ENCODE peak calls at places on chromosomes 12 and 14, in nine cellular contexts. G is tibial artery, F is IMR-90, I is esophagus squamous epithelium, K is ovary, O is sigmoid colon, U is fibroblast of lung, C is heart left ventricle, P is tibial nerve. N is an unnamed sample.

GRCh38 chr14:51621654-51622053 is 30.1 kb upstream of the FRMD6 start:
- DNase-seq in K (no peak), U (no peak), F (no peak), G (no peak), O (no peak), C (no peak), P (no peak), I (no peak), N (no peak)

GRCh38 chr14:104741803-104742251 is 11.1 kb upstream of the SIVA1 start:
- DNase-seq in K (no peak), I (no peak), C (no peak), P (no peak), U (no peak), G (no peak), F (no peak), O (no peak), N (no peak)

GRCh38 chr14:34283590-34283989 is 178.4 kb downstream of the SPTSSA start:
- DNase-seq in C (no peak), K (no peak), G (no peak), F (no peak), U (no peak), I (no peak), P (no peak), O (no peak), N (no peak)

GRCh38 chr14:87712386-87713113 is 280.4 kb downstream of the GALC start:
- DNase-seq in I (no peak), K (no peak), F (no peak), O (no peak), P (no peak), C (no peak), G (no peak), U (peak; percentile 3), N (no peak)

GRCh38 chr12:31506907-31507306 is 84.0 kb downstream of the DENND5B start:
- DNase-seq in U (peak; percentile 91), F (peak; percentile 63), G (no peak), O (no peak), C (no peak), K (no peak), I (no peak), P (no peak), N (no peak)

GRCh38 chr14:24150567-24150966 is 3.3 kb downstream of the RNF31 start:
- DNase-seq in C (no peak), P (no peak), G (no peak), O (no peak), F (no peak), K (no peak), I (no peak), U (no peak), N (no peak)

GRCh38 chr14:93040443-93040842 is 75.3 kb downstream of the ITPK1 start:
- DNase-seq in P (no peak), C (no peak), F (no peak), O (no peak), I (no peak), K (no peak), G (no peak), U (no peak), N (no peak)

GRCh38 chr12:57173089-57173488 is 25.7 kb upstream of the LRP1-AS start:
- DNase-seq in O (no peak), P (no peak), C (no peak), U (no peak), I (no peak), F (no peak), K (peak; percentile 55), G (no peak), N (no peak)

GRCh38 chr14:94536836-94537235 is 24.4 kb upstream of the SERPINA4 start:
- DNase-seq in C (no peak), K (no peak), I (no peak), O (no peak), U (no peak), F (no peak), P (no peak), G (no peak), N (no peak)

GRCh38 chr14:90487031-90487430 is 90.2 kb downstream of the CALM1 start:
- DNase-seq in P (no peak), G (peak; percentile 55), C (peak; percentile 35), I (no peak), U (peak; percentile 31), F (no peak), O (no peak), K (peak; percentile 45), N (no peak)

GRCh38 chr14:25836647-25837046 is 761.2 kb downstream of the NOVA1 start:
- DNase-seq in G (no peak), K (no peak), O (no peak), C (no peak), U (no peak), F (no peak), P (no peak), I (no peak), N (no peak)

GRCh38 chr12:124484067-124484466 is 83.3 kb downstream of the NCOR2 start:
- DNase-seq in K (no peak), G (no peak), C (no peak), U (no peak), P (no peak), I (no peak), F (no peak), O (no peak), N (no peak)

DNA sequence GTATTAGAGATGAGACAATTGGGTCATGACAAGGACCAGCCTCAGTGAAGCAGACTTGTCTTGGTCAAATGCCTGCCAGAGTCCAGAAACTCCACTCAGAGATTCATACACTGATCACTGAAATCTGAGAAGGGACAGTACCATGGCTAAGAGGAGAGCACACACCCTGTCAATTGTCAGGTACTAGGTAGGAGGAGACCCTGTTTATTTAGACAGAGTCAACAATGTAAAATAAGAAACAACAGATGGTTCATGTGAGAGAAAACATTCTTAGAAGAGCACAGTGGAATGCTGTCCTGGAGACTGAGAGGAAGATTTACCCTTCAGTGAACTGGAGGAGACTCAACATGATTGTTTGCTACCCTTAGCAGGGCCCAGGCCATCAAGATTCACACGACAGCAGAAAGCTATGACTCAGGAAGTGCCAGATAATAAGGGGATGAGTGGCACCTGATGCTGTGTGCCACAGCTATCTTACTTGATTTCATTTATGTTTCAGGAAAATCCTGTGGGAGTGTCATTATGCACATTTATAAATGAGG is 136.7 kb upstream of the NEDD1 start:
- DNase-seq in O (no peak), K (no peak), F (no peak), P (no peak), U (no peak), G (no peak), C (no peak), I (no peak), N (no peak)
- H3K4me3 ChIP-seq in O (no peak overlapping the region), K (no peak overlapping the region), F (no peak overlapping the region), P (no peak overlapping the region), U (no peak overlapping the region), G (no peak overlapping the region), C (no peak overlapping the region), I (no peak overlapping the region), N (no peak overlapping the region)

DNA sequence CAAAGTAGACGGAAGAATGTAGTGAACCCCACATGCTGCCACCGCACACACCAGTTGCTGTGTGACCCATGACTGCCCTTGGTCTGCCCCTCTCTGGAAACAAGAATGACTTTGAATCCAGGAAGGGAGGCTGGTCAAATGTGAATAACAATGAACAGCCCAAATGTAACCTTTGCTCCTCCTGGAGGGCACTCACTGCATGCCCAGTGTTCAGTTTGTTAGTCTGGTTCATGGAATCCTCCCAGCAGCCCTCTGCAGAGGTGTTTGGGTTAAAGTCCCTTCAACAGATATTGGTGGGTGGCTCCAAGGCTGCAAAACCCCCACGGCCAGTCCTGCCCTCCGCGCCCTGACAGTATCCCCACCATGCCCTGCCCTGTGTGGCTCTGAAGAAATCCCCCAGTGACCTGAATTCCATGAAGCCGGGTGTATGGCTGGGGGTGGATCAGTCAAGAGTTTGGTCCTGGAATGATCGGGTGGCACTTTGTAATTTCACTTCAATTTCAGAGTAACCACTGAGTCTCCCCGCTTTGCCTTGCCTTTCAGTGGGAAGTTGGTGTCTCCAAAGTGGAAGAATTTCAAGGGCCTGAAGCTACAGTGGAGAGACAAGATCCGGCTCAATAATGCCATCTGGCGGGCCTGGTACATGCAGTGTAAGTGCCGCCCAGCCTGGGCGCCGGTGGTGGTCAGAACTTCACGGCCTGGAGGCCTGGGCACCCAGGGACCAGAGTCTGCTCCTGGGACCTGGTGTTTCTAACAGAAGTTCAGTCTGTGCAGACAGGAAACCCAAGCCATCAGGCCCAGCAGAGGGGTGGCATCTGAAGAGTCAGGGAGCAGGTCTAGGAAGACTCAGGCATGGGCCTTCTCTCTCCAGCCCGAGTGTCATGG is 47.1 kb downstream of the IL31 start:
- DNase-seq in F (no peak), O (no peak), P (no peak), U (no peak), K (no peak), C (no peak), I (no peak), G (no peak), N (no peak)
- TF ChIP-seq CTCF in F (no peak), O (peak; percentile 23), P (peak; percentile 35), U (no peak), K (no peak), C (peak; percentile 21), I (no peak), G (no peak), N (peak; percentile 42)

GRCh38 chr14:50479041-50479440 is 53.3 kb downstream of the MAP4K5 start:
- DNase-seq in P (no peak), C (no peak), F (no peak), K (no peak), O (no peak), I (no peak), G (no peak), U (no peak), N (no peak)
- H3K9me3 ChIP-seq in P (no peaks in the 10 kb centered on the region), C (peaks cover 6% of the 10 kb centered on the region), F (peaks cover 2% of the 10 kb centered on the region), K (no peaks in the 10 kb centered on the region), O (no peaks in the 10 kb centered on the region), I (no peaks in the 10 kb centered on the region), G (no peaks in the 10 kb centered on the region), U (no peaks in the 10 kb centered on the region), N (no peaks in the 10 kb centered on the region)

GRCh38 chr12:53623526-53623925 is 2.7 kb downstream of the ATF7 start:
- DNase-seq in O (no peak), K (no peak), F (peak; percentile 66), I (no peak), C (no peak), G (no peak), P (no peak), U (peak; percentile 62), N (no peak)

GRCh38 chr12:53624956-53625355 is 1.2 kb downstream of the ATF7 start:
- DNase-seq in K (no peak), O (no peak), C (no peak), U (no peak), I (no peak), P (no peak), F (no peak), G (no peak), N (no peak)

GRCh38 chr12:53622724-53623123 is 3.5 kb downstream of the ATF7 start:
- DNase-seq in C (no peak), I (no peak), G (no peak), P (no peak), K (no peak), F (no peak), O (no peak), U (no peak), N (no peak)

GRCh38 chr12:53624453-53624852 is 1.7 kb downstream of the ATF7 start:
- DNase-seq in I (no peak), K (no peak), P (no peak), U (peak; percentile 20), C (no peak), F (peak; percentile 54), G (no peak), O (no peak), N (no peak)

DNA sequence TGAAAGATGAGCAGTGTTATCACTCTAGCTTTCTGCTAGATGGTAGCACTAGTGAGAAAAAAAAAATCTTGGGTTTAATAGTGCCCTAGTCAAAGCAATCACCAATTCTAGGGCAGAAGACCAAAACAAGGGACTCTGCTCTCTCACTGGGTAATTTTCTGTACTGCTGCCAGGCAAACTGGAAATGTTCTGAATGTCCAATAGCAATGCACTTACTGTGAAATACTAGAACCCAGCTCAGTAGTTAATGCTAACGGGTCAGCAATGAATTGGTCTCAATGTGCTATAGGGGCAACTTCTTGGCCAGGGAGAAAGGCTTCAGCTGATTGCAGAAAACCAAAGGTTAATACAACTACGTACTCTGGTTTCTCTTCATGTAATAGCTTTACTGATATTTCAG is 2.2 kb downstream of the ATF7 start:
- DNase-seq in O (no peak), G (no peak), U (peak; percentile 69), F (peak; percentile 55), P (no peak), I (no peak), C (no peak), K (no peak), N (no peak)
- H3K4me3 ChIP-seq in O (peak overlapping the region; percentile 70), G (peak overlapping the region; percentile 63), U (peak overlapping the region; percentile 83), F (no peak overlapping the region), P (peak overlapping the region; percentile 91), I (peak overlapping the region; percentile 72), C (peak overlapping the region; percentile 70), K (peak overlapping the region; percentile 74), N (peak overlapping the region; percentile 60)